ENCODE peak calls at places on chromosomes 2 and 18, in ten cellular contexts. S, B, C, F, A, X, Q, K, O and V are unnamed samples.

GRCh38 chr2:219309278-219309677 is at the start of gene PTPRN:
- DNase-seq in O (no peak), C (no peak), Q (no peak), S (no peak), K (no peak), A (no peak), F (peak), X (no peak), B (no peak), V (peak)

GRCh38 chr18:45090526-45091140 is 409.9 kb downstream of the SETBP1 start:
- DNase-seq in F (peak), C (no peak), S (no peak), K (no peak), Q (no peak), O (no peak), B (no peak), X (no peak), A (no peak), V (no peak)

GRCh38 chr18:73791081-73791480 is 356.6 kb downstream of the FBXO15 start:
- DNase-seq in Q (no peak), B (no peak), X (no peak), F (peak), K (no peak), O (no peak), C (no peak), S (no peak), A (no peak), V (no peak)

GRCh38 chr2:196486145-196486544 is 153.4 kb upstream of the CCDC150 start:
- DNase-seq in S (peak), K (no peak), A (no peak), F (no peak), Q (no peak), O (no peak), C (no peak), X (no peak), B (no peak), V (no peak)

GRCh38 chr2:236047886-236048540 is 120.2 kb downstream of the GBX2 start:
- DNase-seq in F (no peak), Q (no peak), O (peak), C (no peak), B (no peak), X (no peak), K (no peak), A (no peak), S (no peak), V (no peak)

GRCh38 chr2:47373747-47374146 is 29.2 kb upstream of the MSH2 start:
- DNase-seq in B (no peak), A (no peak), Q (peak), C (no peak), F (no peak), O (no peak), S (no peak), K (no peak), X (peak), V (peak)

GRCh38 chr2:27370026-27370815 is at the start of the genes EIF2B4 and SNX17:
- DNase-seq in X (peak), K (peak), B (peak), S (peak), F (peak), C (peak), Q (peak), A (peak), O (peak), V (peak)

GRCh38 chr2:133063792-133064191 is 393.8 kb upstream of the LYPD1 start:
- DNase-seq in X (peak), A (no peak), S (no peak), K (no peak), B (no peak), Q (no peak), F (no peak), C (no peak), O (no peak), V (no peak)

GRCh38 chr18:37476182-37476581 is 89.4 kb downstream of the CELF4 start:
- DNase-seq in B (no peak), O (peak), K (no peak), A (no peak), C (no peak), Q (no peak), F (no peak), X (peak), S (no peak), V (peak)

GRCh38 chr2:130728549-130729310 is at the start of gene GPR148:
- DNase-seq in Q (no peak), S (no peak), K (no peak), B (no peak), X (no peak), C (no peak), F (no peak), A (no peak), O (no peak), V (peak)

GRCh38 chr18:44731160-44731865 is 50.6 kb downstream of the SETBP1 start:
- DNase-seq in X (no peak), K (no peak), C (no peak), B (peak), F (no peak), A (no peak), Q (no peak), S (no peak), O (no peak), V (no peak)

GRCh38 chr2:156399224-156399949 is 36.8 kb upstream of the GPD2 start:
- DNase-seq in C (no peak), B (no peak), Q (peak), K (peak), F (no peak), S (peak), O (peak), X (no peak), A (no peak), V (no peak)

GRCh38 chr2:148218326-148219075 is 197.6 kb downstream of the MBD5 start:
- DNase-seq in C (no peak), F (no peak), A (no peak), X (no peak), Q (no peak), B (no peak), K (no peak), O (no peak), S (no peak), V (no peak)

GRCh38 chr2:67650292-67651133 is 253.4 kb downstream of the ETAA1 start:
- DNase-seq in S (peak), C (peak), K (peak), X (peak), Q (peak), O (peak), B (peak), A (peak), F (peak), V (peak)

GRCh38 chr2:200609027-200609614 is 23.3 kb downstream of the AOX1 start:
- DNase-seq in S (peak), Q (no peak), B (no peak), O (no peak), A (no peak), K (no peak), F (peak), X (no peak), C (no peak), V (no peak)

GRCh38 chr2:95074663-95075439 is 46.8 kb downstream of the MRPS5 start:
- DNase-seq in B (no peak), A (no peak), F (no peak), O (no peak), K (no peak), Q (no peak), X (no peak), C (no peak), S (no peak), V (no peak)

GRCh38 chr2:161004379-161004778 is 155.8 kb upstream of the TANK start:
- DNase-seq in A (no peak), S (no peak), F (no peak), C (no peak), Q (no peak), B (no peak), O (no peak), K (no peak), X (no peak), V (no peak)
- TF ChIP-seq CTCF in A (no peak), S (no peak), F (peak), C (peak), Q (no peak), B (no peak), O (no peak), K (peak), X (peak), V (peak)

DNA sequence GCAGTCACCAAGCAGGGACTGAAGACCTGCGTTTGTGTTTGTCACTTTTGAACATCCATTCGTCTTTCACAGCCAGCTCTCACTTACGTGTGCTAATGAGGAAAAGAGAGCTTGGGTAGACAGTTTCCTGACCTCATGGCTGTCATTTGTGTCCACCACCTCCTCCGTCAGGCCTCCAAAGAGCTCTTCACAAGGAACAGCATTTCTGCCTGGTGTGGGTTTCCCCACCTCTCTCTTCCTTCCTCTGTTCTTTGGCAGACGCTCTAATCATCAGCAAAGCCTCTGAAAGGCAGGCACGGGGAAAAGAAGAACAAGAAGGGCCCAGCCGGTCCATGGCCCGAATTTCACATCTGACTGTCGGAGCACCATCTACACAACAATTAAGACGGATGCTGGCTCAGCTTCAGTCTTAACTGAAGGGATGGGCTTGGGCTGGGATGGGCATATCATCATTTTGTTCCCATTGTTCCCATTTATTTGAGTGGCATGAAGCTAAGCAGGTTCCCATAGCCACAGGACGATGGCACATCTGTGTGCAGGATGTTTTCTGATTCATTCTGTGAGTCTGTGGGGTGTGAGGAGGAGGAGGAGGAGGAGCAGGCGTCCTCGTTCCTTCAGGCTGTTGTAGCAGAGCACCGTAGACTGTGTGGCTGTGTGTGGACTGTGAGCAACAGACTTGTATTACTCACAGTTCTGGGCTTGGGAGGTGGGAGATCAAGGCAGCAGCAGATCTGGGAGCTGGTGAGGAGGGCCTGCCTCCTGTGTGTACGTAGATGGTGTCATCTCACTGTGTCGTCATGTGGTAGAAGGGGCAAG is 66.4 kb downstream of the TSHZ1 start:
- DNase-seq in S (no peak), Q (no peak), K (no peak), O (no peak), B (no peak), A (no peak), C (no peak), X (no peak), F (no peak), V (no peak)
- H3K27ac ChIP-seq in S (no peak), Q (no peak), K (no peak), O (no peak), B (no peak), A (no peak), C (no peak), X (no peak), F (no peak), V (no peak)

GRCh38 chr2:231386446-231386845 is 9.1 kb upstream of the B3GNT7 start:
- DNase-seq in B (no peak), C (no peak), X (no peak), K (no peak), S (no peak), Q (no peak), O (no peak), F (peak), A (no peak), V (no peak)

GRCh38 chr2:231387904-231388724 is 7.4 kb upstream of the B3GNT7 start:
- DNase-seq in F (no peak), S (no peak), K (no peak), O (no peak), X (no peak), B (no peak), A (peak), Q (peak), C (peak), V (no peak)

GRCh38 chr2:231390667-231391066 is 4.8 kb upstream of the B3GNT7 start:
- DNase-seq in B (peak), A (no peak), C (no peak), S (no peak), X (no peak), O (no peak), Q (no peak), K (no peak), F (no peak), V (no peak)

GRCh38 chr2:231391981-231392380 is 3.5 kb upstream of the B3GNT7 start:
- DNase-seq in B (peak), S (no peak), O (no peak), K (peak), C (no peak), Q (no peak), F (no peak), A (no peak), X (no peak), V (no peak)

GRCh38 chr2:231388725-231389346 is 6.7 kb upstream of the B3GNT7 start:
- DNase-seq in F (no peak), O (no peak), S (no peak), B (no peak), K (no peak), X (no peak), A (no peak), C (no peak), Q (no peak), V (no peak)
- H3K4me3 ChIP-seq in F (no peak), O (no peak), S (no peak), B (no peak), K (no peak), X (no peak), A (no peak), C (no peak), Q (no peak), V (no peak)

GRCh38 chr18:54004828-54005227 is 219.6 kb downstream of the MBD2 start:
- DNase-seq in S (no peak), C (no peak), F (no peak), B (no peak), X (no peak), K (no peak), Q (no peak), A (no peak), O (no peak), V (peak)
- TF ChIP-seq CTCF in S (no peak), C (no peak), F (no peak), B (no peak), X (no peak), K (no peak), Q (no peak), A (no peak), O (no peak), V (peak)

GRCh38 chr2:75633620-75634019 is 13.0 kb upstream of the MRPL19 start:
- DNase-seq in Q (no peak), B (no peak), S (no peak), C (no peak), K (no peak), O (no peak), X (no peak), A (no peak), F (no peak), V (no peak)
- H3K27ac ChIP-seq in Q (no peak), B (no peak), S (no peak), C (peak), K (no peak), O (no peak), X (no peak), A (no peak), F (no peak), V (no peak)

DNA sequence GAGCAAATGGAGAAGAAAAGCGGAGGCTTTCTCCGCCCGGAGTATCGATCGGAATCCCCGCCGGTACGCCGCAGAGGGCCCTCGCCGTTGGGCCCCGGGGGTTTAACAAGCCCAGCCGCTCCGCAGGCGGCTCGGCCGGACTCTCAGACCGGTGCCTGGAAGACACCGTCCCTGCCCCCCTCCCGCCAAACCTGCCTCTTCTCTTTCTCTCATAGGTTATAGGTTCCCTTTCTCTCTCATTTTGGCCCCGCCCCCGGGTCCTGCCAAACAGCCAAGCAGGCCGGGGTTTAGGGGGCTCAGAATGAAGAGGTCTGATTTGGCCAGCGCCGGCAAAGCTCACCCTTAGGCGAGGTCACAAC is 4.4 kb downstream of the ONECUT2 start:
- DNase-seq in Q (no peak), S (no peak), K (no peak), F (no peak), A (no peak), X (no peak), C (no peak), O (no peak), B (no peak), V (no peak)
- H3K4me3 ChIP-seq in Q (peak), S (no peak), K (no peak), F (no peak), A (peak), X (no peak), C (peak), O (no peak), B (no peak), V (no peak)

GRCh38 chr2:233976690-233977294 is 59.6 kb downstream of the TRPM8 start:
- DNase-seq in O (no peak), S (no peak), K (no peak), Q (no peak), F (peak), C (no peak), X (peak), A (no peak), B (no peak), V (peak)
- TF ChIP-seq CTCF in O (peak), S (peak), K (peak), Q (no peak), F (peak), C (peak), X (peak), A (no peak), B (no peak), V (peak)